ENCODE peak calls at places on chromosomes 6 and 20, in five cellular contexts. One of them, this sample, is unnamed.

GRCh38 chr6:132569170-132569569 is 952 bp upstream of the TAAR6 start:
- DNase-seq in A549: no peak
- DNase-seq in SK-N-SH: no peak
- DNase-seq in HepG2: no peak
- DNase-seq in H1: no peak
- DNase-seq in this sample: no peak

GRCh38 chr6:9878535-9878934 is 536.3 kb downstream of the TFAP2A start:
- DNase-seq in A549: no peak
- DNase-seq in SK-N-SH: no peak
- DNase-seq in HepG2: no peak
- DNase-seq in H1: no peak
- DNase-seq in this sample: no peak

GRCh38 chr20:50048420-50049166 is 64.4 kb downstream of the UBE2V1 start:
- DNase-seq in A549: no peak
- DNase-seq in SK-N-SH: no peak
- DNase-seq in HepG2: no peak
- DNase-seq in H1: no peak
- DNase-seq in this sample: no peak

GRCh38 chr6:54802775-54803631 is 43.6 kb upstream of the FAM83B start:
- DNase-seq in A549: no peak
- DNase-seq in SK-N-SH: no peak
- DNase-seq in HepG2: no peak
- DNase-seq in H1: no peak
- DNase-seq in this sample: no peak

GRCh38 chr6:168909288-168909687 is 344.4 kb downstream of the THBS2 start:
- DNase-seq in A549: no peak
- DNase-seq in SK-N-SH: no peak
- DNase-seq in HepG2: no peak
- DNase-seq in H1: no peak
- DNase-seq in this sample: no peak

GRCh38 chr6:156767603-156768467 is 9.3 kb upstream of the ARID1B start:
- DNase-seq in A549: no peak
- DNase-seq in SK-N-SH: no peak
- DNase-seq in HepG2: no peak
- DNase-seq in H1: no peak
- DNase-seq in this sample: peak; percentile 90

GRCh38 chr6:73452107-73452461 is at the start of gene CGAS:
- DNase-seq in A549: peak; percentile 80
- DNase-seq in SK-N-SH: no peak
- DNase-seq in HepG2: no peak
- DNase-seq in H1: peak; percentile 47
- DNase-seq in this sample: no peak

GRCh38 chr20:49768204-49769124 is 44.2 kb upstream of the SLC9A8 start:
- DNase-seq in A549: peak; percentile 98
- DNase-seq in SK-N-SH: no peak
- DNase-seq in HepG2: peak; percentile 100
- DNase-seq in H1: peak; percentile 59
- DNase-seq in this sample: peak; percentile 31

GRCh38 chr6:31718294-31718693 is 3.1 kb downstream of the LY6G6D start:
- DNase-seq in A549: no peak
- DNase-seq in SK-N-SH: no peak
- DNase-seq in HepG2: no peak
- DNase-seq in H1: no peak
- DNase-seq in this sample: no peak

GRCh38 chr6:50905297-50905696 is 86.6 kb downstream of the TFAP2B start:
- DNase-seq in A549: no peak
- DNase-seq in SK-N-SH: no peak
- DNase-seq in HepG2: no peak
- DNase-seq in H1: no peak
- DNase-seq in this sample: no peak

GRCh38 chr6:107419747-107420146 is 39.6 kb downstream of the PDSS2 start:
- DNase-seq in A549: peak; percentile 5
- DNase-seq in SK-N-SH: no peak
- DNase-seq in HepG2: no peak
- DNase-seq in H1: no peak
- DNase-seq in this sample: no peak

GRCh38 chr6:2962636-2963035 is 8.7 kb downstream of the SERPINB6 start:
- DNase-seq in A549: no peak
- DNase-seq in SK-N-SH: no peak
- DNase-seq in HepG2: no peak
- DNase-seq in H1: no peak
- DNase-seq in this sample: no peak

GRCh38 chr6:49939993-49940498 is 23.9 kb downstream of the DEFB114 start:
- DNase-seq in A549: peak; percentile 0
- DNase-seq in SK-N-SH: no peak
- DNase-seq in HepG2: no peak
- DNase-seq in H1: no peak
- DNase-seq in this sample: no peak

GRCh38 chr6:42692151-42692911 is 30.1 kb downstream of the PRPH2 start:
- DNase-seq in A549: no peak
- DNase-seq in SK-N-SH: no peak
- DNase-seq in HepG2: no peak
- DNase-seq in H1: no peak
- DNase-seq in this sample: no peak

GRCh38 chr6:134381926-134382325 is 64.0 kb upstream of the SGK1 start:
- DNase-seq in A549: no peak
- DNase-seq in SK-N-SH: no peak
- DNase-seq in HepG2: no peak
- DNase-seq in H1: no peak
- DNase-seq in this sample: no peak

GRCh38 chr20:31919756-31920155 is 32.1 kb downstream of the PDRG1 start:
- DNase-seq in A549: no peak
- DNase-seq in SK-N-SH: no peak
- DNase-seq in HepG2: no peak
- DNase-seq in H1: no peak
- DNase-seq in this sample: no peak

GRCh38 chr20:45469336-45470261 is at the start of gene WFDC2:
- DNase-seq in A549: no peak
- DNase-seq in SK-N-SH: no peak
- DNase-seq in HepG2: no peak
- DNase-seq in H1: no peak
- DNase-seq in this sample: no peak

GRCh38 chr6:10417681-10418104 is 2.8 kb upstream of the TFAP2A start:
- DNase-seq in A549: no peak
- DNase-seq in SK-N-SH: no peak
- DNase-seq in HepG2: no peak
- DNase-seq in H1: no peak
- DNase-seq in this sample: no peak

GRCh38 chr20:46600286-46600752 is 49.9 kb upstream of the OCSTAMP start:
- DNase-seq in A549: no peak
- DNase-seq in SK-N-SH: no peak
- DNase-seq in HepG2: no peak
- DNase-seq in H1: no peak
- DNase-seq in this sample: no peak

GRCh38 chr20:32536861-32537656 is 48.1 kb downstream of the NOL4L start:
- DNase-seq in A549: no peak
- DNase-seq in SK-N-SH: peak; percentile 59
- DNase-seq in HepG2: no peak
- DNase-seq in H1: no peak
- DNase-seq in this sample: no peak

GRCh38 chr6:49550413-49551125 is at the start of gene C6orf141:
- DNase-seq in A549: peak; percentile 65
- DNase-seq in SK-N-SH: peak; percentile 11
- DNase-seq in HepG2: no peak
- DNase-seq in H1: peak; percentile 74
- DNase-seq in this sample: no peak

GRCh38 chr6:70686548-70687133 is 19.0 kb downstream of the SMAP1 start:
- DNase-seq in A549: peak; percentile 27
- DNase-seq in SK-N-SH: peak; percentile 24
- DNase-seq in HepG2: peak; percentile 39
- DNase-seq in H1: no peak
- DNase-seq in this sample: no peak

GRCh38 chr6:111430605-111431378 is 52.2 kb downstream of the REV3L start:
- DNase-seq in A549: no peak
- DNase-seq in SK-N-SH: no peak
- DNase-seq in HepG2: no peak
- DNase-seq in H1: no peak
- DNase-seq in this sample: no peak

DNA sequence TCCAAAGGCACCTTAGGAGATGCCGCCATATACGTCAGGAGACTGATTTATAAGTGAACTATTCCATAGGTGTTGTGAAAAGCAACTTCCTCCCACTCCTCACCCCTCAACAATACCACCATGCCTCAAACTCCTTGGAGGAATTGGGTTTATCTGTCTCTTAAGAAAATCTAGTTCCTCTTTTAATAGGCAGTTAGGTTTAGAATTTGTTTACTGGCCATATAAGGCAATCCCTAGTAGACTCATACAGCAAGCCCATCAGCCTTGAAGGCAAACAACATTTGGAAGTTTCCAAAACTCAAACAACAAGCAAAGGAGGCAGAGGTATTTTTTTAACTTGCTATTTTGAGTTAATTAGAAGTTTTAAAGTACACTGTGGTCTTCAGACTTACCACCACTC is 66.1 kb downstream of the PRND start:
- DNase-seq in A549: no peak
- DNase-seq in SK-N-SH: no peak
- DNase-seq in HepG2: no peak
- DNase-seq in H1: no peak
- DNase-seq in this sample: no peak
- TF ChIP-seq CHD2 in A549: no peak
- TF ChIP-seq CHD2 in SK-N-SH: no peak
- TF ChIP-seq CHD2 in HepG2: no peak
- TF ChIP-seq CHD2 in H1: no peak
- TF ChIP-seq CHD2 in this sample: no peak

DNA sequence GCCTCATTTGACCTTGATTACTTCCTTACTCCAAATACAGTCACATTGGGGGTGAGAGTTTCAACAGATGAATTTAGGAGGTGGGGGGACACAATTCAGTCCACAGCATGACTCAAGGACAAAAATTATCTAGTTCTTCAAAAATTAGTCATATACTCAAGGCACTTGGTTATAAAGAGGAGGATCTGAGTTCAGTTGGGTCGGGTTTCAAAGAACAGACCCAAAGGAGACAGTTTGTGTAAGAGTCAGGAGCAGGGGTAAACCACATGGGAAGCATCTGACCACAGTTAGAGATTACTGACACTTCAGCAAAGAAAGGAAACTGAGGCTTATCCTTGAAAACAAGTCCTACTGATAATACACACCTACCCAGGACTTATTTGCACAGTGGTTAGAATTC is 137.9 kb downstream of the TBC1D7 start:
- DNase-seq in A549: no peak
- DNase-seq in SK-N-SH: no peak
- DNase-seq in HepG2: no peak
- DNase-seq in H1: no peak
- DNase-seq in this sample: no peak
- TF ChIP-seq CHD2 in A549: no peak
- TF ChIP-seq CHD2 in SK-N-SH: no peak
- TF ChIP-seq CHD2 in HepG2: no peak
- TF ChIP-seq CHD2 in H1: no peak
- TF ChIP-seq CHD2 in this sample: no peak

GRCh38 chr6:47741807-47742206 is 40.0 kb upstream of the OPN5 start:
- DNase-seq in A549: peak; percentile 19
- DNase-seq in SK-N-SH: no peak
- DNase-seq in HepG2: no peak
- DNase-seq in H1: no peak
- DNase-seq in this sample: no peak
- TF ChIP-seq CHD2 in A549: no peak
- TF ChIP-seq CHD2 in SK-N-SH: no peak
- TF ChIP-seq CHD2 in HepG2: no peak
- TF ChIP-seq CHD2 in H1: no peak
- TF ChIP-seq CHD2 in this sample: no peak

GRCh38 chr6:46440133-46440532 is 51.1 kb downstream of the RCAN2 start:
- DNase-seq in A549: no peak
- DNase-seq in SK-N-SH: no peak
- DNase-seq in HepG2: no peak
- DNase-seq in H1: no peak
- DNase-seq in this sample: no peak

GRCh38 chr6:46443623-46444022 is 47.6 kb downstream of the RCAN2 start:
- DNase-seq in A549: no peak
- DNase-seq in SK-N-SH: no peak
- DNase-seq in HepG2: no peak
- DNase-seq in H1: no peak
- DNase-seq in this sample: no peak

GRCh38 chr6:46438245-46438644 is 53.0 kb downstream of the RCAN2 start:
- DNase-seq in A549: no peak
- DNase-seq in SK-N-SH: no peak
- DNase-seq in HepG2: no peak
- DNase-seq in H1: no peak
- DNase-seq in this sample: no peak

DNA sequence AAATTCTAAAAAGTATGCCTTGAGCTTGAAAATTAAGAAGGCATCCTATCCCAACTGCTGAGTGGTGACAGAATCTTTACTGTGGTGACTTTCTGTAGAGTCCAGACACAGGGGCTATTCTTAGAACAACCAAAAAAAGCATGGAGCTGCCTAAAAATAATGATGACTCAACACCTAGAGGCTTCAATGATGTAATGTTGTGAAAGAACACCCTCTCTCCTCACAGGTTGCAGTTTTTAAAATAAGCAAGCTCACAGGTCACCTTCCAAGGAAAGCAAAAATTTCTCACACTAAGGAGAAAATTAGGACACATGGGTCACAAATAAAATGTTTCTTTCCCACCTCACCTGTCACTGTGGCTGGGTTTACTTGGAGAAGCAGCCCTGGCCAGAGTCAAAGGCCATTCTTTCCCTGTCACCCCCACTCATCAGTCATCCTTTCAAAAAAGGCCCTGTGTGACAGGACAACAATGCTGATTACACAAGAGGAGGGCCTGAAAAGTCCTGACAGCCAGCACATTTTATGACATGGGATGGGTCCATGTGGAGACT is 53.5 kb downstream of the RCAN2 start:
- DNase-seq in A549: no peak
- DNase-seq in SK-N-SH: no peak
- DNase-seq in HepG2: no peak
- DNase-seq in H1: no peak
- DNase-seq in this sample: no peak
- TF ChIP-seq CHD2 in A549: no peak
- TF ChIP-seq CHD2 in SK-N-SH: no peak
- TF ChIP-seq CHD2 in HepG2: no peak
- TF ChIP-seq CHD2 in H1: no peak
- TF ChIP-seq CHD2 in this sample: no peak

GRCh38 chr20:13788167-13788834 is 3.5 kb downstream of the NDUFAF5 start:
- DNase-seq in A549: peak; percentile 83
- DNase-seq in SK-N-SH: peak; percentile 58
- DNase-seq in HepG2: peak; percentile 88
- DNase-seq in H1: no peak
- DNase-seq in this sample: peak; percentile 21
- TF ChIP-seq CHD2 in A549: no peak
- TF ChIP-seq CHD2 in SK-N-SH: no peak
- TF ChIP-seq CHD2 in HepG2: no peak
- TF ChIP-seq CHD2 in H1: no peak
- TF ChIP-seq CHD2 in this sample: no peak

DNA sequence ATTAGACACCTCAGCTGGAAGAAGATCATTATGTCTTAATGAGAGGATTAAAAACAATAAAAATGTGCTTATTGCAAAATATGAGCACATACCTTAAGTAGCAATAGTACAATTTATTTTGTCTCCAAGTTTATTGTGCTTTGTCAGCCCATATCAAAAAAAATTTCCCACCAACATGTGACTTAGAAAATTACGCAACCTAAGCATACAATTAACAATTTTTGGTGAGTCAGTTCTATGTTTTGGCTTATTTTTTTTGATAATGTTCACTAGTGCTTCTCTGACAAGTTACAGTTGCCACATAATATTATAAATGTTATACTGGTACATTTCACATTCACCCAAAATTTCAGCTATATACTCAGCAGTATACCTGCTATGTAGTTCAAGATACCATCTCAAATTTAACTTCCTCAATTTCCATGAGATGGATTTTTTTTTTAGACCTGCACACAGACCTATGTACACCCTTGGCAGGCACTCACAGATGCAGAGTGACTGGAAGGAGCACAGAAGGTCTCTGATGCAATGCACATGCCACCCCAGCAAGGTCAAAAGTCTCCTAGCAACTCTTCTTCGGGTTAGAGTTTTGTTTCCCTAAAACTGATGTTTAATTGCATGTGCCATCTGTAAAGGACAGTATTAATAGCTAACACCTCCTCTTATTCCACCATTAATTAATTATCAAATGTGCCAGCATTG is 112.4 kb downstream of the PRKN start:
- DNase-seq in A549: no peak
- DNase-seq in SK-N-SH: no peak
- DNase-seq in HepG2: no peak
- DNase-seq in H1: no peak
- DNase-seq in this sample: no peak
- TF ChIP-seq CHD2 in A549: no peak
- TF ChIP-seq CHD2 in SK-N-SH: no peak
- TF ChIP-seq CHD2 in HepG2: no peak
- TF ChIP-seq CHD2 in H1: no peak
- TF ChIP-seq CHD2 in this sample: no peak

This sample was measured in GM12878.